ENCODE peak calls at places on chromosomes 5 and 9, in seven cellular contexts. B is endodermal cell; G is activated CD8-positive, alpha-beta memory T cell treated with anti-CD3 and anti-CD28 coated beads for 24 hours; H is NCI-H524 treated with DMSO at 0.1 percent for 48 hours; Q is putamen; R is globus pallidus; A is endothelial cell. Z is an unnamed sample.
A peak's percentile ranks its signal among the peaks of the same experiment; 100 is the strongest.

GRCh38 chr9:99647617-99648016 is 174.1 kb upstream of the NR4A3 start:
- DNase-seq in B (no peak), G (no peak), H (no peak), Q (no peak), R (no peak), A (no peak), Z (no peak)

GRCh38 chr9:6864102-6864501 is 106.3 kb downstream of the KDM4C start:
- DNase-seq in B (no peak), G (no peak), H (no peak), Q (no peak), R (no peak), A (no peak), Z (no peak)

GRCh38 chr9:132894343-132894742 is 15.6 kb downstream of the SPACA9 start:
- DNase-seq in B (no peak), G (no peak), H (no peak), Q (no peak), R (no peak), A (no peak), Z (no peak)

GRCh38 chr5:157446077-157446930 is 13.7 kb upstream of the NIPAL4 start:
- DNase-seq in B (no peak), G (no peak), H (no peak), Q (no peak), R (no peak), A (no peak), Z (no peak)

GRCh38 chr5:59036274-59036961 is 453.5 kb downstream of the RAB3C start:
- DNase-seq in B (no peak), G (no peak), H (no peak), Q (no peak), R (no peak), A (no peak), Z (peak; percentile 76)

GRCh38 chr5:60487466-60487865 is 212.5 kb downstream of the DEPDC1B start:
- DNase-seq in B (no peak), G (no peak), H (no peak), Q (no peak), R (no peak), A (no peak), Z (no peak)

GRCh38 chr9:109441296-109441695 is 56.8 kb downstream of the PTPN3 start:
- DNase-seq in B (peak; percentile 77), G (no peak), H (peak; percentile 26), Q (no peak), R (no peak), A (peak; percentile 30), Z (peak; percentile 24)

GRCh38 chr5:104778-105296 is 12.9 kb downstream of the PLEKHG4B start:
- DNase-seq in B (no peak), G (no peak), H (no peak), Q (no peak), R (no peak), A (no peak), Z (no peak)